ENCODE peak calls at places on chromosomes 12 and 14, in five cellular contexts. O is dorsolateral prefrontal cortex, L is heart right ventricle, S is tibial artery, A is uterus. T is an unnamed sample.

GRCh38 chr12:91441236-91441635 is 258.6 kb upstream of the DCN start:
- DNase-seq in O (no peak), L (no peak), S (no peak), A (no peak), T (no peak)

GRCh38 chr12:3398196-3398789 is 92.7 kb upstream of the PRMT8 start:
- DNase-seq in O (no peak), L (no peak), S (no peak), A (no peak), T (no peak)

GRCh38 chr12:62291888-62292760 is 31.9 kb downstream of the USP15 start:
- DNase-seq in O (no peak), L (no peak), S (no peak), A (no peak), T (no peak)

GRCh38 chr12:113684053-113684907 is 212.6 kb upstream of the LHX5 start:
- DNase-seq in O (no peak), L (no peak), S (no peak), A (no peak), T (no peak)

GRCh38 chr12:95626854-95627253 is 75.6 kb upstream of the USP44 start:
- DNase-seq in O (no peak), L (no peak), S (no peak), A (no peak), T (no peak)

GRCh38 chr14:67526676-67527459 is 6.2 kb upstream of the PLEKHH1 start:
- DNase-seq in O (no peak), L (no peak), S (no peak), A (peak), T (peak)

GRCh38 chr12:15789215-15790171 is at the start of gene EPS8:
- DNase-seq in O (peak), L (peak), S (peak), A (peak), T (peak)

GRCh38 chr12:3249081-3249800 is 172.1 kb downstream of the TSPAN9 start:
- DNase-seq in O (no peak), L (no peak), S (no peak), A (no peak), T (no peak)

GRCh38 chr14:104138891-104139459 is 588 bp downstream of the KIF26A start:
- DNase-seq in O (peak), L (peak), S (no peak), A (no peak), T (no peak)

GRCh38 chr12:4717806-4718205 is 2.4 kb upstream of the GALNT8 start:
- DNase-seq in O (no peak), L (no peak), S (no peak), A (no peak), T (no peak)

GRCh38 chr14:77203611-77204456 is 22.2 kb downstream of the TMEM63C start:
- DNase-seq in O (no peak), L (no peak), S (no peak), A (no peak), T (no peak)

GRCh38 chr12:1474059-1474537 is 120.3 kb downstream of the FBXL14 start:
- DNase-seq in O (no peak), L (no peak), S (no peak), A (no peak), T (peak)

GRCh38 chr14:46818147-46818546 is 166.6 kb upstream of the RPL10L start:
- DNase-seq in O (no peak), L (no peak), S (no peak), A (no peak), T (no peak)

GRCh38 chr12:128534906-128535305 is 267.9 kb downstream of the TMEM132C start:
- DNase-seq in O (no peak), L (no peak), S (no peak), A (no peak), T (no peak)

GRCh38 chr14:67385618-67386017 is 25.5 kb downstream of the EIF2S1 start:
- DNase-seq in O (no peak), L (no peak), S (no peak), A (no peak), T (no peak)

GRCh38 chr12:83042441-83043215 is 355.9 kb downstream of the TMTC2 start:
- DNase-seq in O (no peak), L (no peak), S (no peak), A (no peak), T (peak)

GRCh38 chr12:78002878-78003277 is 172.2 kb downstream of the NAV3 start:
- DNase-seq in O (no peak), L (no peak), S (no peak), A (no peak), T (peak)

GRCh38 chr14:68147331-68147730 is 327.8 kb downstream of the RAD51B start:
- DNase-seq in O (no peak), L (no peak), S (no peak), A (no peak), T (peak)

GRCh38 chr12:47634127-47634526 is 71.7 kb downstream of the RPAP3 start:
- DNase-seq in O (no peak), L (no peak), S (no peak), A (no peak), T (no peak)
- TF ChIP-seq CTCF in O (no peak), L (no peak), S (no peak), A (no peak), T (no peak)

GRCh38 chr14:99266181-99267178 is 5.5 kb downstream of the BCL11B start:
- DNase-seq in O (peak), L (peak), S (peak), A (peak), T (peak)

GRCh38 chr14:99270491-99271287 is 1.3 kb downstream of the BCL11B start:
- DNase-seq in O (no peak), L (no peak), S (no peak), A (no peak), T (no peak)

GRCh38 chr14:99267871-99268775 is 3.9 kb downstream of the BCL11B start:
- DNase-seq in O (no peak), L (no peak), S (no peak), A (no peak), T (no peak)

GRCh38 chr14:99271288-99271941 is 582 bp downstream of the BCL11B start:
- DNase-seq in O (no peak), L (no peak), S (no peak), A (no peak), T (no peak)

GRCh38 chr14:99268776-99269510 is 3.1 kb downstream of the BCL11B start:
- DNase-seq in O (no peak), L (no peak), S (no peak), A (no peak), T (no peak)
- H3K4me3 ChIP-seq in O (peak), L (no peak), S (no peak), A (no peak), T (no peak)

GRCh38 chr12:56468216-56469006 is at the start of gene SPRYD4:
- DNase-seq in O (peak), L (peak), S (peak), A (peak), T (peak)
- TF ChIP-seq CTCF in O (peak), L (peak), S (peak), A (peak), T (peak)

GRCh38 chr12:49455506-49455905 is 83.3 kb upstream of the KCNH3 start:
- DNase-seq in O (no peak), L (no peak), S (no peak), A (no peak), T (no peak)
- H3K4me3 ChIP-seq in O (no peak), L (no peak), S (no peak), A (no peak), T (no peak)

T was measured in fibroblast of villous mesenchyme.